ENCODE peak calls at places on chromosomes 7 and 10, in eight cellular contexts. O is amniotic stem cell; X is SJSA1; C is neuronal stem cell; F is RCC 7860; Q is naive thymus-derived CD4-positive, alpha-beta T cell; L is PC-9; G is lower leg skin. I is an unnamed sample.

GRCh38 chr7:21965318-21965717 is 19.6 kb upstream of the CDCA7L start:
- DNase-seq in O (no peak), X (no peak), C (no peak), F (no peak), Q (no peak), L (peak), G (no peak), I (no peak)

GRCh38 chr7:41584746-41585145 is 118.1 kb downstream of the INHBA start:
- DNase-seq in O (no peak), X (no peak), C (no peak), F (no peak), Q (no peak), L (no peak), G (no peak), I (no peak)

GRCh38 chr7:94434031-94434430 is 39.3 kb downstream of the COL1A2 start:
- DNase-seq in O (no peak), X (no peak), C (no peak), F (no peak), Q (no peak), L (no peak), G (no peak), I (no peak)

GRCh38 chr7:92910976-92911375 is 74.6 kb upstream of the CDK6 start:
- DNase-seq in O (no peak), X (no peak), C (no peak), F (no peak), Q (no peak), L (no peak), G (no peak), I (no peak)

GRCh38 chr10:50310560-50311174 is 59.4 kb upstream of the ASAH2 start:
- DNase-seq in O (no peak), X (no peak), C (no peak), F (no peak), Q (no peak), L (no peak), G (no peak), I (peak)

GRCh38 chr7:99380032-99380822 is 5.7 kb downstream of the ARPC1B start:
- DNase-seq in O (no peak), X (no peak), C (no peak), F (peak), Q (no peak), L (no peak), G (peak), I (no peak)

GRCh38 chr10:86795353-86795752 is 38.9 kb downstream of the BMPR1A start:
- DNase-seq in O (no peak), X (peak), C (peak), F (peak), Q (no peak), L (peak), G (no peak), I (no peak)

GRCh38 chr10:75430000-75430763 is 1.2 kb upstream of the LRMDA start:
- DNase-seq in O (no peak), X (no peak), C (peak), F (no peak), Q (no peak), L (peak), G (no peak), I (peak)

GRCh38 chr7:35241884-35242283 is 12.0 kb downstream of the TBX20 start:
- DNase-seq in O (no peak), X (no peak), C (no peak), F (no peak), Q (no peak), L (no peak), G (no peak), I (no peak)

GRCh38 chr7:42661312-42661711 is 250.6 kb downstream of the C7orf25 start:
- DNase-seq in O (peak), X (no peak), C (no peak), F (peak), Q (no peak), L (no peak), G (no peak), I (no peak)

GRCh38 chr10:132850246-132850645 is 64.3 kb upstream of the NKX6-2 start:
- DNase-seq in O (no peak), X (no peak), C (no peak), F (no peak), Q (no peak), L (no peak), G (no peak), I (no peak)

GRCh38 chr7:21365866-21366624 is 61.8 kb upstream of the SP4 start:
- DNase-seq in O (no peak), X (no peak), C (no peak), F (peak), Q (no peak), L (peak), G (no peak), I (no peak)

GRCh38 chr10:77504196-77504869 is 133.3 kb downstream of the KCNMA1 start:
- DNase-seq in O (no peak), X (no peak), C (no peak), F (peak), Q (no peak), L (no peak), G (no peak), I (no peak)

GRCh38 chr7:74094224-74095095 is 10.9 kb downstream of the LIMK1 start:
- DNase-seq in O (peak), X (peak), C (peak), F (peak), Q (peak), L (peak), G (peak), I (peak)

GRCh38 chr7:35987016-35987415 is 166.0 kb upstream of the EEPD1 start:
- DNase-seq in O (no peak), X (no peak), C (no peak), F (no peak), Q (no peak), L (no peak), G (no peak), I (no peak)

GRCh38 chr7:157543791-157544190 is 207.0 kb downstream of the DNAJB6 start:
- DNase-seq in O (no peak), X (no peak), C (no peak), F (no peak), Q (no peak), L (no peak), G (no peak), I (no peak)

GRCh38 chr7:110224643-110225042 is 866.3 kb upstream of the LRRN3 start:
- DNase-seq in O (no peak), X (no peak), C (no peak), F (no peak), Q (no peak), L (peak), G (peak), I (no peak)

GRCh38 chr10:75236178-75236825 is 545 bp upstream of the COMTD1 start:
- DNase-seq in O (no peak), X (no peak), C (no peak), F (no peak), Q (no peak), L (peak), G (no peak), I (no peak)

GRCh38 chr10:47029181-47029971 is 118.1 kb downstream of the PTPN20 start:
- DNase-seq in O (no peak), X (no peak), C (no peak), F (no peak), Q (no peak), L (no peak), G (no peak), I (no peak)

GRCh38 chr7:131218727-131219128 is 108.9 kb upstream of the MKLN1 start:
- DNase-seq in O (no peak), X (no peak), C (no peak), F (no peak), Q (no peak), L (no peak), G (no peak), I (no peak)

GRCh38 chr10:77036993-77037734 is 600.4 kb downstream of the KCNMA1 start:
- DNase-seq in O (no peak), X (peak), C (peak), F (no peak), Q (no peak), L (peak), G (no peak), I (peak)

GRCh38 chr7:123797673-123798526 is 47.1 kb upstream of the HYAL4 start:
- DNase-seq in O (peak), X (peak), C (peak), F (peak), Q (no peak), L (peak), G (no peak), I (no peak)

GRCh38 chr10:19853839-19854238 is 37.6 kb downstream of the PLXDC2 start:
- DNase-seq in O (no peak), X (no peak), C (no peak), F (peak), Q (no peak), L (no peak), G (no peak), I (no peak)

GRCh38 chr7:46859963-46860475 is 721.9 kb downstream of the TNS3 start:
- DNase-seq in O (no peak), X (no peak), C (no peak), F (peak), Q (no peak), L (no peak), G (no peak), I (no peak)

GRCh38 chr10:123563994-123564393 is 102.2 kb upstream of the GPR26 start:
- DNase-seq in O (no peak), X (no peak), C (no peak), F (no peak), Q (no peak), L (no peak), G (no peak), I (no peak)